ENCODE peak calls at places on chromosomes 6 and 20, in six cellular contexts. N, U, J, R, H and Y are unnamed samples.

GRCh38 chr6:95093154-95093553 is 484.2 kb upstream of the MANEA start:
- DNase-seq in N (no peak), U (no peak), J (no peak), R (no peak), H (no peak), Y (no peak)

GRCh38 chr6:105326838-105327745 is 75.8 kb downstream of the PREP start:
- DNase-seq in N (peak; percentile 27), U (no peak), J (no peak), R (no peak), H (no peak), Y (no peak)

GRCh38 chr6:154868143-154868594 is 126.9 kb upstream of the TIAM2 start:
- DNase-seq in N (peak; percentile 74), U (no peak), J (no peak), R (peak; percentile 70), H (peak; percentile 46), Y (no peak)

GRCh38 chr6:3876131-3876530 is 27.0 kb downstream of the FAM50B start:
- DNase-seq in N (peak; percentile 75), U (no peak), J (no peak), R (peak; percentile 94), H (no peak), Y (no peak)

GRCh38 chr6:47180633-47181032 is 129.1 kb downstream of the TNFRSF21 start:
- DNase-seq in N (no peak), U (no peak), J (no peak), R (no peak), H (no peak), Y (no peak)

GRCh38 chr20:43942661-43943285 is 28.1 kb downstream of the TOX2 start:
- DNase-seq in N (peak; percentile 80), U (no peak), J (no peak), R (peak; percentile 80), H (no peak), Y (no peak)

GRCh38 chr6:108750801-108751200 is 97.4 kb upstream of the ARMC2 start:
- DNase-seq in N (no peak), U (no peak), J (no peak), R (no peak), H (no peak), Y (no peak)

GRCh38 chr6:13139119-13139518 is 189.2 kb downstream of the TBC1D7 start:
- DNase-seq in N (no peak), U (no peak), J (no peak), R (no peak), H (no peak), Y (no peak)

GRCh38 chr6:119454694-119455093 is 105.1 kb upstream of the MAN1A1 start:
- DNase-seq in N (no peak), U (no peak), J (no peak), R (peak; percentile 12), H (no peak), Y (no peak)

GRCh38 chr20:25361287-25361683 is 29.4 kb downstream of the ABHD12 start:
- DNase-seq in N (no peak), U (no peak), J (no peak), R (peak; percentile 20), H (no peak), Y (no peak)

GRCh38 chr6:132215805-132216204 is 185.5 kb downstream of the MOXD1 start:
- DNase-seq in N (no peak), U (no peak), J (no peak), R (no peak), H (no peak), Y (no peak)

GRCh38 chr6:132224943-132225342 is 176.3 kb downstream of the MOXD1 start:
- DNase-seq in N (no peak), U (no peak), J (no peak), R (no peak), H (no peak), Y (no peak)

GRCh38 chr6:132219901-132220300 is 181.4 kb downstream of the MOXD1 start:
- DNase-seq in N (no peak), U (no peak), J (no peak), R (no peak), H (no peak), Y (no peak)

GRCh38 chr6:132218063-132218696 is 183.1 kb downstream of the MOXD1 start:
- DNase-seq in N (peak; percentile 74), U (no peak), J (no peak), R (peak; percentile 60), H (peak; percentile 13), Y (no peak)

GRCh38 chr6:132220800-132221199 is 180.5 kb downstream of the MOXD1 start:
- DNase-seq in N (no peak), U (no peak), J (no peak), R (no peak), H (no peak), Y (no peak)
- H3K4me3 ChIP-seq in N (no peak overlapping the region), U (no peak overlapping the region), J (no peak overlapping the region), R (no peak overlapping the region), H (no peak overlapping the region), Y (no peak overlapping the region)

GRCh38 chr20:3673551-3674070 is 8.2 kb downstream of the ADAM33 start:
- DNase-seq in N (no peak), U (no peak), J (no peak), R (no peak), H (no peak), Y (no peak)

GRCh38 chr20:3674995-3675900 is 6.6 kb downstream of the ADAM33 start:
- DNase-seq in N (no peak), U (no peak), J (no peak), R (no peak), H (no peak), Y (no peak)

GRCh38 chr20:3671986-3672863 is 9.0 kb upstream of the GFRA4 start:
- DNase-seq in N (no peak), U (no peak), J (no peak), R (no peak), H (peak; percentile 24), Y (no peak)

GRCh38 chr20:3672864-3673550 is 8.8 kb downstream of the ADAM33 start:
- DNase-seq in N (no peak), U (no peak), J (no peak), R (no peak), H (no peak), Y (no peak)

DNA sequence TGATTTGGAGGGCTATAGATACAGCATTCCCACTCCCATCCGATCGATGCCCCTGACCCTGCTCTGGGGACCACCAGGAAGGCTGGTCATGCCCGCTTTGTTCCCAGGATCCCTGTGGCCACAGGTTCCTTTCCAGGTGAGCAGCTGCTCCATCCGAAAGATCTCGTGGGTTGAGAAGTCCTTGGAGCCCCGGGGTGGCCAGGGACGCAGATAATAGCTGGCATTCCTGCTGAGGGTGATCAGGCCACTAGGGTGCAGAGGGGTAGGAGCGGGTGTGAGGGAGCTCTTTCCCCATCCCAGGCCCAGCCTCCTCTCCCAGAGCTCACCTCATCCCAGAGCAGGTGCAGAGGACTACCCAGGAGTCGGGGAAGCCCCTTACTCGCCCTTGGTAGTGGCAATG is 7.4 kb downstream of the ADAM33 start:
- DNase-seq in N (no peak), U (no peak), J (no peak), R (no peak), H (no peak), Y (no peak)
- H3K27me3 ChIP-seq in N (no peaks in the 10 kb centered on the region), U (peaks cover 20% of the 10 kb centered on the region), J (peaks cover 5% of the 10 kb centered on the region), R (peaks cover 52% of the 10 kb centered on the region), H (peaks cover 49% of the 10 kb centered on the region), Y (peaks cover 21% of the 10 kb centered on the region)

GRCh38 chr20:16385462-16385861 is 187.8 kb downstream of the KIF16B start:
- DNase-seq in N (no peak), U (no peak), J (no peak), R (no peak), H (no peak), Y (no peak)

GRCh38 chr20:16385891-16386290 is 187.4 kb downstream of the KIF16B start:
- DNase-seq in N (no peak), U (no peak), J (no peak), R (no peak), H (no peak), Y (no peak)

GRCh38 chr20:16391003-16391402 is 182.2 kb downstream of the KIF16B start:
- DNase-seq in N (no peak), U (no peak), J (no peak), R (no peak), H (no peak), Y (no peak)

GRCh38 chr20:16387661-16388060 is 185.6 kb downstream of the KIF16B start:
- DNase-seq in N (no peak), U (no peak), J (no peak), R (no peak), H (no peak), Y (no peak)

GRCh38 chr20:16388731-16389130 is 184.5 kb downstream of the KIF16B start:
- DNase-seq in N (no peak), U (no peak), J (no peak), R (no peak), H (no peak), Y (no peak)
- H3K4me1 ChIP-seq in N (no peaks in the 10 kb centered on the region), U (no peaks in the 10 kb centered on the region), J (no peaks in the 10 kb centered on the region), R (no peaks in the 10 kb centered on the region), H (no peaks in the 10 kb centered on the region), Y (no peaks in the 10 kb centered on the region)

GRCh38 chr6:167751579-167752115 is 75.1 kb upstream of the AFDN start:
- DNase-seq in N (no peak), U (no peak), J (peak; percentile 46), R (no peak), H (no peak), Y (no peak)
- H3K4me3 ChIP-seq in N (no peak overlapping the region), U (no peak overlapping the region), J (no peak overlapping the region), R (no peak overlapping the region), H (no peak overlapping the region), Y (no peak overlapping the region)

DNA sequence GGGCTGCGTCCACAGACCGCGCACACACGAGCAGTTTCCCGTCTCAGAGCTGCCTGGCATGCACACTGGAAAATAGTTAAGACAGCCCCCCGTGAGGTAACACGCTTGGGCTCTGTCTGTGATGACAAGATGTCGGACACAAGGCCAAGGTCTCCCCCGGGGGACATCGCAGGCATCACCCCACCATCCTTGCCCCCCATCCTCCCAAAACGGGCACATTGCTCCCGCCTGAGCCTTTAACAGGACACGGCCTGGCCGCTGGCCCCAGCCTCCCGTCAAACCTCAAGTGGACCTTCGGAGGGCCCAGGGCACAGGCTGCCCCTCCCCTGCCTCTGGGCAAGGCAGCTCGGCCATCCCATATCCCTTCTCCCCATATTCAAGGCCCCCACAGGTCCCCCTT is 5.6 kb downstream of the KCNQ2 start:
- DNase-seq in N (no peak), U (no peak), J (no peak), R (no peak), H (no peak), Y (no peak)
- H3K27me3 ChIP-seq in N (peaks cover 11% of the 10 kb centered on the region), U (peaks cover 13% of the 10 kb centered on the region), J (peaks cover 95% of the 10 kb centered on the region), R (peaks cover 17% of the 10 kb centered on the region), H (peaks cover 40% of the 10 kb centered on the region), Y (no peaks in the 10 kb centered on the region)

GRCh38 chr6:52496609-52497008 is 76.5 kb downstream of the EFHC1 start:
- DNase-seq in N (no peak), U (no peak), J (no peak), R (no peak), H (no peak), Y (no peak)

GRCh38 chr6:52498538-52499017 is 78.3 kb downstream of the TRAM2 start:
- DNase-seq in N (no peak), U (no peak), J (no peak), R (no peak), H (no peak), Y (no peak)

GRCh38 chr6:52499026-52499425 is 77.8 kb downstream of the TRAM2 start:
- DNase-seq in N (peak; percentile 39), U (no peak), J (no peak), R (no peak), H (no peak), Y (no peak)

GRCh38 chr6:52495859-52496396 is 75.8 kb downstream of the EFHC1 start:
- DNase-seq in N (no peak), U (no peak), J (no peak), R (no peak), H (no peak), Y (no peak)

GRCh38 chr6:52497652-52498408 is 77.7 kb downstream of the EFHC1 start:
- DNase-seq in N (peak; percentile 58), U (no peak), J (peak; percentile 82), R (no peak), H (no peak), Y (no peak)
- H3K4me1 ChIP-seq in N (peaks cover 18% of the 10 kb centered on the region), U (no peaks in the 10 kb centered on the region), J (peaks cover 35% of the 10 kb centered on the region), R (peaks cover 8% of the 10 kb centered on the region), H (peaks cover 10% of the 10 kb centered on the region), Y (no peaks in the 10 kb centered on the region)

GRCh38 chr6:28985396-28986164 is 19.5 kb downstream of the ZNF311 start:
- DNase-seq in N (peak; percentile 99), U (peak; percentile 88), J (peak; percentile 93), R (peak; percentile 98), H (peak; percentile 91), Y (no peak)
- H3K4me3 ChIP-seq in N (peak overlapping the region; percentile 53), U (peak overlapping the region; percentile 47), J (peak overlapping the region; percentile 46), R (peak overlapping the region; percentile 40), H (peak overlapping the region; percentile 52), Y (no peak overlapping the region)